ENCODE peak calls at places on chromosomes 2 and 18, in nine cellular contexts. J is CD14-positive monocyte; T is mesenteric fat pad; E is brain microvascular endothelial cell; H is activated gamma-delta T cell treated with Interleukin-2 at 50 U/mL for 16 hours; W is nephron progenitor cell; R is CD4-positive, alpha-beta T cell; K is fibroblast of mammary gland; U is SK-N-SH. F is an unnamed sample.

GRCh38 chr2:24121469-24121868 is 1.7 kb downstream of the PFN4 start:
- DNase-seq in W (no peak), K (no peak), T (no peak), E (no peak), H (no peak), R (no peak), U (no peak), J (no peak), F (no peak)

GRCh38 chr18:76875390-76876330 is 53.3 kb downstream of the ZNF236 start:
- DNase-seq in T (no peak), K (peak), J (no peak), U (peak), H (peak), R (no peak), E (peak), W (peak), F (peak)

GRCh38 chr18:56645415-56646016 is 5.6 kb upstream of the WDR7 start:
- DNase-seq in K (no peak), W (no peak), E (no peak), R (no peak), U (no peak), H (no peak), T (no peak), J (no peak), F (no peak)

GRCh38 chr2:88751770-88752169 is 60.3 kb downstream of the RPIA start:
- DNase-seq in W (no peak), H (no peak), J (no peak), K (no peak), E (no peak), U (no peak), T (no peak), R (no peak), F (no peak)

GRCh38 chr2:161952722-161953322 is 121.2 kb downstream of the DPP4 start:
- DNase-seq in K (no peak), W (no peak), R (no peak), H (no peak), J (no peak), E (no peak), T (no peak), U (no peak), F (no peak)

GRCh38 chr18:63071566-63072175 is 247.9 kb downstream of the BCL2 start:
- DNase-seq in U (no peak), K (no peak), E (no peak), T (no peak), J (no peak), H (no peak), R (no peak), W (peak), F (no peak)

GRCh38 chr2:30730736-30731135 is 76.5 kb downstream of the CAPN13 start:
- DNase-seq in K (no peak), T (peak), U (no peak), J (peak), H (no peak), E (no peak), W (no peak), R (no peak), F (no peak)

GRCh38 chr18:57432765-57433400 is 2.3 kb upstream of the ONECUT2 start:
- DNase-seq in H (no peak), K (no peak), W (no peak), J (no peak), T (no peak), U (no peak), R (no peak), E (no peak), F (no peak)

GRCh38 chr18:35582899-35583558 is 1.5 kb downstream of the GALNT1 start:
- DNase-seq in E (peak), T (no peak), U (peak), K (peak), R (no peak), J (no peak), H (no peak), W (peak), F (no peak)

GRCh38 chr2:238652053-238652770 is 195.7 kb upstream of the TWIST2 start:
- DNase-seq in K (no peak), J (no peak), H (no peak), W (no peak), T (no peak), U (no peak), E (no peak), R (no peak), F (no peak)

GRCh38 chr18:70892381-70892780 is 603.5 kb downstream of the SOCS6 start:
- DNase-seq in T (no peak), J (no peak), E (no peak), W (no peak), R (no peak), U (no peak), H (no peak), K (no peak), F (no peak)

GRCh38 chr2:214577769-214578168 is 166.9 kb downstream of the VWC2L start:
- DNase-seq in U (no peak), R (no peak), E (peak), K (no peak), H (no peak), W (no peak), T (no peak), J (no peak), F (no peak)

GRCh38 chr2:64606495-64607363 is 47.0 kb downstream of the SERTAD2 start:
- DNase-seq in K (peak), T (peak), R (peak), E (no peak), J (peak), W (no peak), U (no peak), H (peak), F (peak)

GRCh38 chr2:6667326-6667725 is 198.4 kb downstream of the CMPK2 start:
- DNase-seq in E (no peak), T (no peak), H (no peak), K (no peak), W (no peak), U (no peak), R (no peak), J (no peak), F (no peak)

GRCh38 chr2:85813211-85813977 is 59.6 kb downstream of the ATOH8 start:
- DNase-seq in K (no peak), T (no peak), U (no peak), H (no peak), W (no peak), E (no peak), R (no peak), J (no peak), F (no peak)

GRCh38 chr2:213161759-213162514 is 10.5 kb upstream of the IKZF2 start:
- DNase-seq in R (no peak), J (no peak), K (peak), H (no peak), E (peak), T (no peak), W (no peak), U (no peak), F (no peak)

GRCh38 chr2:52810460-52810859 is 957.1 kb upstream of the CHAC2 start:
- DNase-seq in H (no peak), W (no peak), T (no peak), K (peak), U (peak), E (peak), R (no peak), J (no peak), F (peak)

GRCh38 chr2:259789-260331 is 4.0 kb downstream of the SH3YL1 start:
- DNase-seq in U (no peak), T (no peak), K (no peak), H (no peak), J (no peak), R (no peak), W (no peak), E (no peak), F (no peak)

GRCh38 chr18:54358495-54358793 is 738 bp downstream of the C18orf54 start:
- DNase-seq in U (no peak), H (no peak), E (peak), R (no peak), J (peak), W (no peak), K (peak), T (no peak), F (no peak)

GRCh38 chr2:136344339-136344738 is 226.4 kb upstream of the CXCR4 start:
- DNase-seq in H (no peak), W (no peak), R (no peak), J (no peak), T (no peak), U (no peak), E (no peak), K (no peak), F (no peak)

GRCh38 chr2:52269696-52270485 is 1238.0 kb upstream of the NRXN1 start:
- DNase-seq in J (no peak), U (no peak), R (no peak), H (no peak), T (no peak), K (peak), E (peak), W (no peak), F (no peak)

GRCh38 chr2:54704688-54705605 is 18.5 kb upstream of the EML6 start:
- DNase-seq in W (no peak), J (no peak), R (no peak), E (no peak), K (peak), U (peak), H (no peak), T (no peak), F (peak)

GRCh38 chr2:63993871-63994270 is 25.4 kb downstream of the VPS54 start:
- DNase-seq in R (no peak), K (peak), J (no peak), E (no peak), H (no peak), T (no peak), U (no peak), W (no peak), F (no peak)

GRCh38 chr2:110099036-110099420 is 16.6 kb downstream of the MALL start:
- DNase-seq in W (no peak), E (no peak), H (no peak), R (no peak), U (no peak), J (no peak), K (no peak), T (no peak), F (no peak)

GRCh38 chr2:30584116-30584515 is 137.1 kb downstream of the LCLAT1 start:
- DNase-seq in T (no peak), E (no peak), R (no peak), U (no peak), J (no peak), H (no peak), W (no peak), K (no peak), F (no peak)

GRCh38 chr2:86054539-86055082 is 51.1 kb downstream of the POLR1A start:
- DNase-seq in R (no peak), H (no peak), E (no peak), U (no peak), T (peak), J (no peak), K (no peak), W (no peak), F (no peak)

GRCh38 chr2:224520064-224520463 is 65.1 kb downstream of the CUL3 start:
- DNase-seq in R (no peak), T (no peak), J (no peak), K (peak), W (no peak), E (peak), H (peak), U (no peak), F (no peak)